ENCODE peak calls at places on chromosomes 3 and 15, in four cellular contexts. One of them, this sample, is unnamed.

GRCh38 chr3:53122933-53123305 is 7.3 kb downstream of the RFT1 start:
- DNase-seq in GM12878: no peak
- DNase-seq in H1: no peak
- DNase-seq in K562: no peak
- DNase-seq in this sample: no peak

GRCh38 chr3:57756528-57757401 is 656 bp downstream of the SLMAP start:
- DNase-seq in GM12878: no peak
- DNase-seq in K562: peak; percentile 57
- DNase-seq in H1: no peak
- DNase-seq in this sample: peak; percentile 40

GRCh38 chr3:112327371-112327951 is 5.5 kb upstream of the CD200 start:
- DNase-seq in H1: no peak
- DNase-seq in GM12878: peak; percentile 79
- DNase-seq in K562: no peak
- DNase-seq in this sample: peak; percentile 39

GRCh38 chr3:10169000-10169496 is 4.3 kb downstream of the IRAK2 start:
- DNase-seq in H1: no peak
- DNase-seq in GM12878: no peak
- DNase-seq in K562: no peak
- DNase-seq in this sample: no peak

GRCh38 chr3:156659260-156659659 is 15.1 kb upstream of the TIPARP start:
- DNase-seq in K562: no peak
- DNase-seq in H1: no peak
- DNase-seq in GM12878: no peak
- DNase-seq in this sample: no peak

GRCh38 chr3:59327324-59327939 is 277.6 kb upstream of the CFAP20DC start:
- DNase-seq in GM12878: no peak
- DNase-seq in H1: no peak
- DNase-seq in K562: no peak
- DNase-seq in this sample: no peak

GRCh38 chr15:30923429-30923828 is 19.7 kb downstream of the FAN1 start:
- DNase-seq in GM12878: no peak
- DNase-seq in H1: no peak
- DNase-seq in K562: no peak
- DNase-seq in this sample: no peak

GRCh38 chr3:150376001-150376848 is 31.9 kb upstream of the TSC22D2 start:
- DNase-seq in GM12878: no peak
- DNase-seq in K562: no peak
- DNase-seq in H1: no peak
- DNase-seq in this sample: peak; percentile 14

GRCh38 chr3:120302361-120302760 is 17.3 kb upstream of the GPR156 start:
- DNase-seq in K562: no peak
- DNase-seq in H1: no peak
- DNase-seq in GM12878: no peak
- DNase-seq in this sample: no peak

DNA sequence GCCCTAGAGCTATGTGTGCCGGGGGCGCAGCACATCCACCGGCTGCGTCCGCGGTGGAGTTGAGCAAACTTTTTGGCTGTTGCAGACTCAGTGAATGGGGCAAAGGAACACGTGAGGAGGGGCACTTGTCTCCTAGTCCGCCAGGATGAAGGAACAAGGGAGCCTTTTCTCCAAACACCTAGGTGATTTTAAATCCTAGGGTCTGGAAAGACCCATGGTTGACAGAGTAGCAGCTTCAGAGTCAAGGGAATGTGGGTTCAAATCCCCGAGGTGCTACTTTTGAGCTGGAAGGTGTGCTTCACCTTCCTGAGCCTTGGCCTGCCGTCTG is 648 bp downstream of the ACAN start:
- DNase-seq in K562: no peak
- DNase-seq in H1: no peak
- DNase-seq in GM12878: no peak
- DNase-seq in this sample: no peak
- H3K9ac ChIP-seq in K562: no peak overlapping the region
- H3K9ac ChIP-seq in H1: no peak overlapping the region
- H3K9ac ChIP-seq in GM12878: no peak overlapping the region
- H3K9ac ChIP-seq in this sample: no peak overlapping the region

GRCh38 chr15:66778314-66778665 is 76.3 kb downstream of the SMAD6 start:
- DNase-seq in GM12878: no peak
- DNase-seq in H1: no peak
- DNase-seq in K562: no peak
- DNase-seq in this sample: no peak

GRCh38 chr15:66780172-66780972 is 78.3 kb downstream of the SMAD6 start:
- DNase-seq in H1: no peak
- DNase-seq in K562: no peak
- DNase-seq in GM12878: no peak
- DNase-seq in this sample: no peak

GRCh38 chr15:66778716-66779115 is 76.7 kb downstream of the SMAD6 start:
- DNase-seq in GM12878: no peak
- DNase-seq in H1: no peak
- DNase-seq in K562: no peak
- DNase-seq in this sample: no peak

GRCh38 chr15:66780973-66781718 is 79.1 kb downstream of the SMAD6 start:
- DNase-seq in GM12878: no peak
- DNase-seq in H1: no peak
- DNase-seq in K562: no peak
- DNase-seq in this sample: no peak

GRCh38 chr15:66779331-66780009 is 77.4 kb downstream of the SMAD6 start:
- DNase-seq in H1: no peak
- DNase-seq in GM12878: no peak
- DNase-seq in K562: no peak
- DNase-seq in this sample: peak; percentile 82
- TF ChIP-seq GABPA in H1: no peak
- TF ChIP-seq GABPA in GM12878: no peak
- TF ChIP-seq GABPA in K562: no peak
- TF ChIP-seq GABPA in this sample: no peak

GRCh38 chr3:100319951-100320350 is 14.6 kb upstream of the NIT2 start:
- DNase-seq in GM12878: no peak
- DNase-seq in H1: no peak
- DNase-seq in K562: no peak
- DNase-seq in this sample: no peak

GRCh38 chr3:100317928-100318327 is 16.6 kb upstream of the NIT2 start:
- DNase-seq in GM12878: no peak
- DNase-seq in H1: no peak
- DNase-seq in K562: no peak
- DNase-seq in this sample: no peak

GRCh38 chr3:100311011-100311410 is 23.5 kb upstream of the NIT2 start:
- DNase-seq in GM12878: no peak
- DNase-seq in K562: no peak
- DNase-seq in H1: no peak
- DNase-seq in this sample: no peak

DNA sequence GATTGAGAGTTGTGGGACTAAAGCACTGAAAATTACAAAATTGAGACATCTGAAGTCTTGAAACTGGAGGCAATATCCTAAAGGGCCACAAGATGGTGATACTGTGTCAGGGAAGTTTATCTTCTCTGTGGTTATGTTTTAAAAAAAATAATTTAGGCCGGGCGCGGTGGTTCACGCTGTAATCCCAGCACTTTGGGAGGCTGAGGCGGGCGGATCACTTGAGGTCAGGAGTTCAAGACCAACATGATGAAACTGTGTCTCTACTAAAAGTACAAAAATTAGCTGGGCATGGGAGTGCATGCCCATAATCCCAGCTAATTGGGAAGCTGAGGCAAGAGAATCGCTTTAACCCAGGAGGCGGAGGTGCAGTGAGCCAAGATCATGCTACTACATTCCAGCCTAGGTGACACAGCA is 17.9 kb upstream of the NIT2 start:
- DNase-seq in GM12878: no peak
- DNase-seq in H1: no peak
- DNase-seq in K562: peak; percentile 13
- DNase-seq in this sample: peak; percentile 39
- H3K9ac ChIP-seq in GM12878: no peak overlapping the region
- H3K9ac ChIP-seq in H1: no peak overlapping the region
- H3K9ac ChIP-seq in K562: no peak overlapping the region
- H3K9ac ChIP-seq in this sample: no peak overlapping the region

GRCh38 chr3:42504334-42505202 is 2.1 kb downstream of the VIPR1 start:
- DNase-seq in H1: no peak
- DNase-seq in GM12878: no peak
- DNase-seq in K562: peak; percentile 39
- DNase-seq in this sample: no peak

GRCh38 chr3:42507751-42508335 is 5.4 kb downstream of the VIPR1 start:
- DNase-seq in K562: no peak
- DNase-seq in H1: no peak
- DNase-seq in GM12878: no peak
- DNase-seq in this sample: no peak

GRCh38 chr3:42507252-42507651 is 4.8 kb downstream of the VIPR1 start:
- DNase-seq in GM12878: no peak
- DNase-seq in K562: no peak
- DNase-seq in H1: no peak
- DNase-seq in this sample: no peak

GRCh38 chr3:42505203-42505848 is 2.9 kb downstream of the VIPR1 start:
- DNase-seq in H1: no peak
- DNase-seq in K562: no peak
- DNase-seq in GM12878: no peak
- DNase-seq in this sample: no peak

GRCh38 chr3:42505849-42506410 is 3.5 kb downstream of the VIPR1 start:
- DNase-seq in K562: no peak
- DNase-seq in GM12878: no peak
- DNase-seq in H1: no peak
- DNase-seq in this sample: no peak
- TF ChIP-seq GABPA in K562: no peak
- TF ChIP-seq GABPA in GM12878: no peak
- TF ChIP-seq GABPA in H1: no peak
- TF ChIP-seq GABPA in this sample: no peak

DNA sequence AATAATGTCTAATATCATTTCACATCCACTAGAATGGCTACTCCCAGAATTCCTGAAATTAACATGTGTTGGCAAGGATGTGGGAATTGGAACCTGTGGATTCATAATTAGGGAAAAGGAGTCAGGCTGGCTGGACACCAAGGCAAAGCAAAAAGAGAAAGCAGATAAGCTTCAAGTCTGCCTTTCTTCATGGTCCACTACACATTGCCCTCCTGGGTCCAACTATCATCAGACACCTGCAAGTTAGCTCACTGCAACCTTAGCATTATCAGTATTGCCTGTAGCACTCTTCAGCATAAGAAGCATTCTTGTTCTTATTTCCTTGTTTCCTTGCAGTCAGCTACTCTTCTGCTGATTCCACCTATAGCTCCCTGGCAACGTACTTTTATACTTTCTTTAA is 124.3 kb downstream of the ZNF280D start:
- DNase-seq in H1: no peak
- DNase-seq in K562: no peak
- DNase-seq in GM12878: peak; percentile 27
- DNase-seq in this sample: no peak
- H3K9ac ChIP-seq in H1: no peak overlapping the region
- H3K9ac ChIP-seq in K562: no peak overlapping the region
- H3K9ac ChIP-seq in GM12878: no peak overlapping the region
- H3K9ac ChIP-seq in this sample: no peak overlapping the region

GRCh38 chr15:80568298-80568697 is 126.8 kb upstream of the ABHD17C start:
- DNase-seq in H1: no peak
- DNase-seq in K562: no peak
- DNase-seq in GM12878: no peak
- DNase-seq in this sample: no peak

GRCh38 chr15:80572337-80572736 is 122.8 kb upstream of the ABHD17C start:
- DNase-seq in GM12878: no peak
- DNase-seq in H1: no peak
- DNase-seq in K562: no peak
- DNase-seq in this sample: no peak

GRCh38 chr15:80569656-80570055 is 125.5 kb upstream of the ABHD17C start:
- DNase-seq in GM12878: no peak
- DNase-seq in H1: no peak
- DNase-seq in K562: no peak
- DNase-seq in this sample: no peak

GRCh38 chr15:80568876-80569605 is 126.1 kb upstream of the ABHD17C start:
- DNase-seq in H1: no peak
- DNase-seq in K562: no peak
- DNase-seq in GM12878: no peak
- DNase-seq in this sample: no peak

GRCh38 chr15:80570553-80570952 is 124.6 kb upstream of the ABHD17C start:
- DNase-seq in H1: no peak
- DNase-seq in K562: no peak
- DNase-seq in GM12878: no peak
- DNase-seq in this sample: no peak
- TF ChIP-seq GABPA in H1: no peak
- TF ChIP-seq GABPA in K562: no peak
- TF ChIP-seq GABPA in GM12878: no peak
- TF ChIP-seq GABPA in this sample: no peak

GRCh38 chr3:62319570-62320243 is 53.6 kb downstream of the FEZF2 start:
- DNase-seq in GM12878: no peak
- DNase-seq in H1: no peak
- DNase-seq in K562: no peak
- DNase-seq in this sample: no peak
- H3K9ac ChIP-seq in GM12878: no peak overlapping the region
- H3K9ac ChIP-seq in H1: no peak overlapping the region
- H3K9ac ChIP-seq in K562: no peak overlapping the region
- H3K9ac ChIP-seq in this sample: no peak overlapping the region

This sample was measured in HepG2.